ENCODE peak calls at places on chromosomes 6 and 20, in six cellular contexts. P is heart right ventricle; V is stimulated activated CD4-positive, alpha-beta T cell treated with anti-CD3 and anti-CD28 coated beads, Interleukin-1b, Interleukin-23, amount 100 ng/mL, for 24 hours; Y is NCI-H510A; Q is endothelial cell of umbilical vein; T is MV-4-11. R is an unnamed sample.

GRCh38 chr20:46797201-46797600 is 87.8 kb downstream of the SLC2A10 start:
- DNase-seq in Q (no peak), Y (no peak), V (no peak), T (no peak), P (no peak), R (no peak)

GRCh38 chr6:32882879-32883250 is 28.9 kb downstream of the PSMB9 start:
- DNase-seq in P (no peak), T (no peak), Y (no peak), Q (no peak), V (no peak), R (no peak)

GRCh38 chr6:159217595-159218275 is 48.5 kb downstream of the FNDC1 start:
- DNase-seq in V (no peak), Y (peak; percentile 2), P (no peak), T (no peak), Q (peak; percentile 1), R (peak; percentile 91)

GRCh38 chr6:151392429-151392828 is 1.1 kb upstream of the ZBTB2 start:
- DNase-seq in Q (no peak), V (no peak), Y (no peak), P (no peak), T (peak; percentile 8), R (no peak)

GRCh38 chr6:111503194-111503593 is 20.2 kb upstream of the REV3L start:
- DNase-seq in Q (no peak), Y (no peak), V (no peak), P (no peak), T (no peak), R (no peak)

GRCh38 chr6:44388135-44388487 is 605 bp downstream of the CDC5L start:
- DNase-seq in P (no peak), V (no peak), Y (no peak), T (no peak), Q (no peak), R (no peak)

GRCh38 chr6:100461273-100461919 is 3.3 kb downstream of the SIM1 start:
- DNase-seq in Y (no peak), P (no peak), Q (peak; percentile 68), T (no peak), V (no peak), R (no peak)

GRCh38 chr6:13287104-13287503 is 41.2 kb downstream of the TBC1D7 start:
- DNase-seq in Q (no peak), V (no peak), T (peak; percentile 25), Y (no peak), P (no peak), R (no peak)

GRCh38 chr20:38355161-38356012 is 9.1 kb downstream of the LBP start:
- DNase-seq in V (no peak), T (peak; percentile 65), P (no peak), Y (no peak), Q (no peak), R (no peak)

GRCh38 chr6:116111552-116112528 is 11.2 kb downstream of the NT5DC1 start:
- DNase-seq in T (no peak), P (no peak), V (no peak), Y (no peak), Q (peak; percentile 46), R (peak; percentile 21)

GRCh38 chr6:43936476-43936875 is 166.5 kb downstream of the VEGFA start:
- DNase-seq in Q (no peak), V (no peak), Y (no peak), P (no peak), T (no peak), R (no peak)

GRCh38 chr20:8940311-8940710 is 128.6 kb upstream of the PLCB4 start:
- DNase-seq in T (peak; percentile 24), P (no peak), Y (no peak), V (no peak), Q (no peak), R (no peak)

GRCh38 chr6:35160642-35161041 is 19.5 kb upstream of the TCP11 start:
- DNase-seq in V (no peak), Y (no peak), T (no peak), Q (no peak), P (no peak), R (no peak)

GRCh38 chr6:150267686-150268561 is 100.9 kb upstream of the IYD start:
- DNase-seq in Q (no peak), Y (no peak), T (no peak), P (no peak), V (no peak), R (no peak)

R was measured in germinal center.